ENCODE peak calls at places on chromosomes 4 and X, in seven cellular contexts. A is AG04450; F is CD4-positive, alpha-beta memory T cell; O is pancreas; S is heart right ventricle; Q is sigmoid colon; R is GM23248. J is an unnamed sample.

GRCh38 chr4:158166701-158167100 is 6.1 kb downstream of the GASK1B start:
- DNase-seq in A (no peak), F (no peak), O (no peak), S (no peak), Q (no peak), R (no peak), J (no peak)

GRCh38 chrX:136209016-136209738 is 42.0 kb downstream of the MAP7D3 start:
- DNase-seq in A (no peak), F (peak; percentile 42), O (peak; percentile 57), S (peak; percentile 55), Q (peak; percentile 84), R (peak; percentile 72), J (peak; percentile 45)

GRCh38 chr4:125346616-125347015 is 31.9 kb downstream of the FAT4 start:
- DNase-seq in A (no peak), F (no peak), O (no peak), S (no peak), Q (no peak), R (no peak), J (no peak)

GRCh38 chrX:128781506-128781905 is 729.3 kb upstream of the ACTRT1 start:
- DNase-seq in A (no peak), F (peak; percentile 51), O (no peak), S (peak; percentile 3), Q (no peak), R (no peak), J (no peak)

GRCh38 chr4:184215709-184216328 is 1.9 kb downstream of the ENPP6 start:
- DNase-seq in A (no peak), F (no peak), O (no peak), S (no peak), Q (no peak), R (no peak), J (no peak)

GRCh38 chr4:68466751-68467150 is 19.5 kb downstream of the TMPRSS11E start:
- DNase-seq in A (no peak), F (no peak), O (no peak), S (no peak), Q (no peak), R (peak; percentile 55), J (no peak)

GRCh38 chr4:165992263-165992662 is 119.2 kb downstream of the TLL1 start:
- DNase-seq in A (no peak), F (no peak), O (no peak), S (no peak), Q (no peak), R (no peak), J (no peak)

GRCh38 chr4:76058888-76059426 is 15.6 kb upstream of the ART3 start:
- DNase-seq in A (no peak), F (no peak), O (no peak), S (no peak), Q (no peak), R (no peak), J (no peak)

GRCh38 chr4:83535520-83535944 is 376 bp upstream of the GPAT3 start:
- DNase-seq in A (peak; percentile 65), F (peak; percentile 47), O (peak; percentile 65), S (peak; percentile 38), Q (peak; percentile 76), R (peak; percentile 76), J (peak; percentile 20)

GRCh38 chr4:144584428-144584827 is 61.5 kb upstream of the HHIP start:
- DNase-seq in A (no peak), F (no peak), O (no peak), S (no peak), Q (no peak), R (no peak), J (no peak)

GRCh38 chrX:103919336-103919682 is 43.1 kb upstream of the TMSB15B start:
- DNase-seq in A (no peak), F (peak; percentile 32), O (no peak), S (no peak), Q (no peak), R (peak; percentile 68), J (no peak)

GRCh38 chrX:68490644-68491043 is 8.2 kb upstream of the YIPF6 start:
- DNase-seq in A (no peak), F (no peak), O (no peak), S (no peak), Q (no peak), R (peak; percentile 52), J (no peak)

GRCh38 chrX:71586929-71587328 is 8.7 kb downstream of the GCNA start:
- DNase-seq in A (no peak), F (no peak), O (no peak), S (no peak), Q (no peak), R (no peak), J (no peak)

GRCh38 chrX:32749075-32749474 is 462.3 kb downstream of the DMD start:
- DNase-seq in A (no peak), F (no peak), O (no peak), S (no peak), Q (no peak), R (no peak), J (no peak)

GRCh38 chr4:31235961-31236360 is 515.8 kb downstream of the PCDH7 start:
- DNase-seq in A (no peak), F (no peak), O (no peak), S (no peak), Q (no peak), R (no peak), J (no peak)

GRCh38 chr4:31234494-31234893 is 514.3 kb downstream of the PCDH7 start:
- DNase-seq in A (no peak), F (no peak), O (no peak), S (no peak), Q (no peak), R (no peak), J (no peak)

GRCh38 chr4:31228068-31228467 is 507.9 kb downstream of the PCDH7 start:
- DNase-seq in A (no peak), F (no peak), O (no peak), S (no peak), Q (no peak), R (no peak), J (no peak)

GRCh38 chr4:31230579-31230978 is 510.4 kb downstream of the PCDH7 start:
- DNase-seq in A (no peak), F (no peak), O (no peak), S (no peak), Q (no peak), R (no peak), J (no peak)
- H3K27ac ChIP-seq in A (no peak overlapping the region), F (no peak overlapping the region), O (no peak overlapping the region), S (no peak overlapping the region), Q (no peak overlapping the region), R (no peak overlapping the region), J (no peak overlapping the region)

GRCh38 chr4:80125252-80126177 is 52.5 kb upstream of the ANTXR2 start:
- DNase-seq in A (no peak), F (peak; percentile 68), O (no peak), S (no peak), Q (no peak), R (peak; percentile 64), J (peak; percentile 33)
- H3K4me3 ChIP-seq in A (no peak overlapping the region), F (no peak overlapping the region), O (no peak overlapping the region), S (no peak overlapping the region), Q (no peak overlapping the region), R (no peak overlapping the region), J (no peak overlapping the region)

DNA sequence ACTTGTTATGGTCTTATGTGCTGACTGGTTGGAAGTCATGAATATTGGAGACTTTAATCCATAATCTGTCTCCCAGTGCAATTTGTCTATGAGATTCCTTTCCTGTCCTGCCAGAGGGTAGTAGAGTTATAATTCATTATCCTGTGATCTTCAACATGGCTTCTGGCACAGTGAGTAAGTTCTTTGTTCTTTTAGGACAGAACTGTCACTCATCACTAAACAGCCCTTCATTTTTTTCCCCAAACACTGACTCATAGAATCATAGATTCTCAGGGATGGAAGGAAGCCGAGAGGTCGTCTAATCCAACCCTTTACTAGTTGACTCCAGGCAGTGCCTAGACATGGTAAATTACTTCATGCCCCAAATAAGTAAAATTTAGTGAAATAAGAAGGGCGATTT is 78.4 kb downstream of the LUZP4 start:
- DNase-seq in A (no peak), F (no peak), O (no peak), S (no peak), Q (no peak), R (peak; percentile 48), J (no peak)
- H3K27ac ChIP-seq in A (no peak overlapping the region), F (no peak overlapping the region), O (no peak overlapping the region), S (no peak overlapping the region), Q (no peak overlapping the region), R (peak overlapping the region; percentile 85), J (no peak overlapping the region)

DNA sequence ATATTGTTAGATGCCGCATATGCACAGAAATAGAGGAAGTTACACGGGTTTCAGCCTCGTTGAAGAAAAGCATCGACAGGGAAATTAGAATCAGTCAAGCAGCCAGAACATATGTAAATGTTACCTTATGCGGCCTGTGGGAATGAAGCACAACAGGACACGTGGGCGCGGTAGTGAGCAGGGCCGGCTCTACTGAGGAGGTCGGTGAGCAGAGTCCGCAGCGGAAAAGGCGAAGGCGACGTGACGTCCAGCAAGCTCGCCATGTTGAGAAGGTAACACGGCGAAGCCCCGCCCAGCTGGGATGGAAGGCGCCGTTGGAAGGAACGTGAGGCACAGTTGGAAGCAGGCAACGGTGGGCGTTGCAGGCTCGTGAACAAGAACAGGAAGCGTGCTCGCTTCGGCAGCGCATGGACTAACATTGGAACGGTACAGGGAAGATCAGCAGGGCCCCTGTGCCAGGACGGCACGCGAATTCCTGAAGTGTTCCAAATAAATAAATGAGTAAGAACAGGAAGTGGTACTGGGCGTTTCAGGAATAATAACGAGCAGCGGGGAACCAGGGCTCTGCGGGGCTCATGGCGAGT is 54.6 kb downstream of the MTNR1A start:
- DNase-seq in A (no peak), F (no peak), O (peak; percentile 48), S (no peak), Q (no peak), R (no peak), J (no peak)
- H3K4me3 ChIP-seq in A (no peak overlapping the region), F (no peak overlapping the region), O (no peak overlapping the region), S (no peak overlapping the region), Q (no peak overlapping the region), R (no peak overlapping the region), J (no peak overlapping the region)

GRCh38 chrX:1012678-1013300 is 199.7 kb downstream of the CRLF2 start:
- DNase-seq in A (no peak), F (no peak), O (no peak), S (no peak), Q (no peak), R (no peak), J (no peak)

GRCh38 chrX:1006156-1006730 is 206.2 kb downstream of the CRLF2 start:
- DNase-seq in A (no peak), F (no peak), O (no peak), S (no peak), Q (no peak), R (no peak), J (no peak)

GRCh38 chrX:1009771-1010170 is 202.7 kb downstream of the CRLF2 start:
- DNase-seq in A (no peak), F (no peak), O (no peak), S (no peak), Q (no peak), R (no peak), J (no peak)

DNA sequence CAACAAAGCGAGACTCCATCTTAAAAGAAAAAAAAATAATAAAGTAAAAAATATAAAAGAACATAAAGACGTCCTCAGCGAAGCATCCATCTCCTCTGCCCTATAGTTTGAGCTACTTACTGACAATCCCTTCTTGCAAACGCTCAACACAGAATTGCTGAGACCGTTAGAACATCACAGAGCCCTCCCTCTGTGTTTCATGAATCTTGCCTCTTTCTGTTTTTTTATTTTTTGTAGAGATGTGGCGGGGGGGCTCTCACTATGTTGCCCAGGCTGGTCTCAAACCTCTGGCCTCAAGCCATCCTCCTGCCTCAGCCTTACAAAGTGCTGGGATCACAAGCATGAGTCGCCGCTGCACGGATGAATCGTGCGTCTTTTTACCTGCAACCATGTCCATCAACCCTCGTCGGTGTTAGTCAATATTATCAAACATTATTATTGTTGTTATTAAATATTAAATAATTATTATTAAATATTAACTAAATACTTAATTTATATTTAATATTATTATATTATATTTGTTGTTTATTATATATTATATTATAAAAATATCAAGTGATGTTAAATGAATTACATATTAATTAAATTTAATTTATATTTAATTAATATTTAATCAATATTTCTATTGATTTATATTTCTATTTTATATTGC is 200.7 kb downstream of the CRLF2 start:
- DNase-seq in A (no peak), F (peak; percentile 17), O (no peak), S (no peak), Q (no peak), R (no peak), J (no peak)
- H3K27ac ChIP-seq in A (no peak overlapping the region), F (no peak overlapping the region), O (no peak overlapping the region), S (no peak overlapping the region), Q (no peak overlapping the region), R (no peak overlapping the region), J (no peak overlapping the region)